ENCODE peak calls at places on chromosomes 12 and 14, in five cellular contexts. P is neuronal stem cell, J is H9, I is H1, G is trophoblast cell. K is an unnamed sample.
A peak's percentile ranks its signal among the peaks of the same experiment; 100 is the strongest.

GRCh38 chr14:51547260-51547659 is 104.5 kb upstream of the FRMD6 start:
- DNase-seq in P (no peak), J (no peak), I (no peak), G (peak; percentile 91), K (peak; percentile 99)

GRCh38 chr14:33959692-33960151 is 8.8 kb upstream of the EGLN3 start:
- DNase-seq in P (no peak), J (peak; percentile 61), I (no peak), G (peak; percentile 96), K (peak; percentile 9)

GRCh38 chr12:3137268-3137761 is 60.1 kb downstream of the TSPAN9 start:
- DNase-seq in P (no peak), J (peak; percentile 79), I (no peak), G (no peak), K (peak; percentile 67)

GRCh38 chr14:22524105-22524783 is 64.8 kb downstream of the DAD1 start:
- DNase-seq in P (no peak), J (no peak), I (no peak), G (no peak), K (no peak)

GRCh38 chr12:55955800-55956508 is 9.9 kb downstream of the PMEL start:
- DNase-seq in P (no peak), J (peak; percentile 58), I (no peak), G (peak; percentile 98), K (peak; percentile 56)

GRCh38 chr14:61752626-61753025 is 9.6 kb upstream of the SNAPC1 start:
- DNase-seq in P (no peak), J (no peak), I (no peak), G (peak; percentile 35), K (peak; percentile 50)

GRCh38 chr14:52348279-52348678 is 34.2 kb downstream of the PTGER2 start:
- DNase-seq in P (no peak), J (no peak), I (no peak), G (no peak), K (no peak)

GRCh38 chr12:108722992-108723766 is 8.1 kb downstream of the CORO1C start:
- DNase-seq in P (no peak), J (no peak), I (no peak), G (peak; percentile 78), K (peak; percentile 86)

GRCh38 chr14:69487226-69487625 is 2.7 kb downstream of the PLEKHD1 start:
- DNase-seq in P (peak; percentile 30), J (no peak), I (no peak), G (no peak), K (no peak)

GRCh38 chr12:57248934-57249742 is 1.8 kb downstream of the STAC3 start:
- DNase-seq in P (no peak), J (peak; percentile 36), I (no peak), G (no peak), K (no peak)

GRCh38 chr12:106954462-106955376 is 988 bp upstream of the TMEM263 start:
- DNase-seq in P (no peak), J (peak; percentile 43), I (no peak), G (no peak), K (no peak)

GRCh38 chr12:104605685-104606084 is 148.9 kb downstream of the CHST11 start:
- DNase-seq in P (no peak), J (peak; percentile 80), I (no peak), G (peak; percentile 79), K (peak; percentile 78)

GRCh38 chr12:52903855-52904508 is 894 bp downstream of the KRT8 start:
- DNase-seq in P (peak; percentile 56), J (peak; percentile 81), I (no peak), G (peak; percentile 70), K (peak; percentile 75)

GRCh38 chr12:66092559-66093269 is 37.8 kb downstream of the LLPH start:
- DNase-seq in P (no peak), J (no peak), I (no peak), G (peak; percentile 18), K (peak; percentile 21)

GRCh38 chr14:61147369-61147897 is 133.7 kb downstream of the TMEM30B start:
- DNase-seq in P (no peak), J (no peak), I (no peak), G (no peak), K (no peak)

GRCh38 chr14:80077262-80077661 is 134.0 kb downstream of the DIO2 start:
- DNase-seq in P (no peak), J (no peak), I (no peak), G (peak; percentile 3), K (no peak)

GRCh38 chr12:32301216-32301615 is 98.1 kb upstream of the FGD4 start:
- DNase-seq in P (no peak), J (no peak), I (no peak), G (no peak), K (peak; percentile 81)

GRCh38 chr14:76811561-76811960 is 1.1 kb downstream of the ANGEL1 start:
- DNase-seq in P (no peak), J (no peak), I (no peak), G (peak; percentile 33), K (peak; percentile 29)

GRCh38 chr12:6554168-6554989 is 1.5 kb downstream of the IFFO1 start:
- DNase-seq in P (peak; percentile 79), J (peak; percentile 96), I (no peak), G (peak; percentile 72), K (peak; percentile 87)

GRCh38 chr14:58477653-58478052 is 50.1 kb downstream of the KIAA0586 start:
- DNase-seq in P (no peak), J (no peak), I (no peak), G (no peak), K (no peak)

GRCh38 chr14:58476320-58476719 is 48.8 kb downstream of the KIAA0586 start:
- DNase-seq in P (no peak), J (no peak), I (no peak), G (no peak), K (no peak)

GRCh38 chr14:58479975-58480374 is 52.5 kb downstream of the KIAA0586 start:
- DNase-seq in P (no peak), J (no peak), I (no peak), G (no peak), K (no peak)
- H2BK12ac ChIP-seq in P (no peak overlapping the region), J (no peak overlapping the region), I (no peak overlapping the region), G (no peak overlapping the region), K (no peak overlapping the region)

DNA sequence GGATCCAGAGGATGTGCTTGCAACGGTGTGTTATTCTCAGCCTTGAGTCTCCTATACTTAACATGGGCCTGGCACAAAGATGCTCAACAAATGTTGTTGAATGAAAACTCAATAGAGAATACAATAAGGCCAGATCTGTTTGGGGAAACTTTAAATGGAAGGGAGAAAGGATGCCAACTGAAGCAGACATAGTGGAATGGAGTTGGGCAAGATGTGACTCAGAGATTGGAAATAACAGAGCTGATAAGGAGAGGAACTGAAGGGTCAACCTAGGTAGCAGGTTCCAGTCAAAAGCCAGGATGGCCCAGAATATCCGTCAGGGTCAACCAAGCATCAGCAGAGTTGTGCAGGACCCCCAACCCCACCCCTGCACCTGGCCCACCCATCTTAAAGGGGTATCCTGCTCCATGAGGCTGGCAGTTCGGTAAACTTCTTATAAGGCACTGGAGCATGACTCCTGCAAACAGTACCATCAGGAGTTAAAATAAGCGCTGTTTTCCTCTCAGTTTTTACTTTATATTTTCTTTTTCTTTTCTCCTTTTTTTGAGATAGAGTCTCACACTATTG is 1.0 kb upstream of the BCDIN3D start:
- DNase-seq in P (no peak), J (no peak), I (no peak), G (peak; percentile 77), K (no peak)
- H2AFZ ChIP-seq in P (peak overlapping the region; percentile 94), J (no peak overlapping the region), I (no peak overlapping the region), G (no peak overlapping the region), K (no peak overlapping the region)

DNA sequence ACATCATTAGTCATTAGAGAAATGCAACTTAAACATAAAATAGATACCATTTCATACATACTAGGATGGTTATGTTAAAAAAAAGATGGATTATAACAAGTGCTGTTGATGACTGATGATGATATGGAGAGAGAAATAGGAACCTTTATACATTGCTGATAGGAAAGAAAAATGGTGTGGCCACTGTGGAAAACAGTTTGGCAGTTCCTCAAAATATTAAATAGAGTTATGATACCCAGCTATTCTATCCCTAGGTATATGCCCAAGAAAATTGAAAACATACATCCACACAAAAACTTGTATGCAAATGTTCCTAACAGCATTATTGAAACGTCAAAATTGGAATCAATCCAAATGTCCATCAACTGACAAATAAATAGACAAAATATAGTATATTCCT is 170.1 kb downstream of the ADAMTS20 start:
- DNase-seq in P (no peak), J (no peak), I (no peak), G (no peak), K (no peak)
- H2BK12ac ChIP-seq in P (no peak overlapping the region), J (no peak overlapping the region), I (no peak overlapping the region), G (no peak overlapping the region), K (no peak overlapping the region)

DNA sequence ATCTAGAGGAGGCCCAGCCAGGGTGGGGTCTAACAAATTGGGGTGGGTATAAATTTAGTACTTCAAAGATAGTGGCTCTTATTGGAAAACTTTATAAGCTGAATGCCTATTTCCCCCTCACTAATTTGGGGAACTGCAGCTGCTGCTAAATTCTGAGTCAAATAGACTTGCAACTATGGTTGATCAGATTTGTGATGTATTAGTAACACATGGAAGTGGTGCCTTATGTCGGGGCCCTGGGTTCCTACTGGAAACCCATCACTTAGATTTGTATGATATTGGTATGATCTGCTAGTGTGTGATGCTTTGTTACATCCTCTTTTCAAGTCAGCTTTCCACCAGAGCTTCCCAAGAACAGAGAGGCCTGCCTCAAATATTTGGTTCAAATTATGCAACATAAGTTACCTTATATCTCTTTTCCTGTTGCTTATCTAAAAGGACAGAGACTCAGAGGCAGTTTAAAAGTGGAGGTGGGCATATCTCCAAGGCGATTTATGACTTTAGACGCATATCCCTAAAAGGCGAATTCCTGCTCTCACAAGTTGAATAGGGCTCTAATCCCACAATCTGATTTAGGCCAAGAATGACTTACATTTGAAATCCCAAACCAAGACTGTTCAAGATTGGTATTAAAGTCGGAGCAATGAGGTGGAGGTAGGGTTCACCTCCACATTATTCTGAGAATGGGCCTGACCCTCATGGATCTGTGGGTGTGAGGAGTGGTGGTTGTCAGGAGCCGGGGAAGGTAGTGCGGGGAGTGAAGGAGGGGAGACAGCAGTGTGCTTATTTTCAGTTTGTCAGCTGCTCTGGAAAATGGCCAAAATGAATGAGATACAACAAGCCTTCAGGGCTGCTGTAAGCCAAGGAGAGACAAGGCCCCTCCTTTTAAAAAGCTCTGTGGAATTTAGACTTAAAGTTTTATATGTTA is 425.8 kb downstream of the RAD51B start:
- DNase-seq in P (no peak), J (no peak), I (no peak), G (no peak), K (peak; percentile 60)
- H2AFZ ChIP-seq in P (no peak overlapping the region), J (no peak overlapping the region), I (no peak overlapping the region), G (no peak overlapping the region), K (no peak overlapping the region)

GRCh38 chr14:99134333-99135046 is 137.5 kb downstream of the BCL11B start:
- DNase-seq in P (no peak), J (no peak), I (no peak), G (no peak), K (no peak)
- H2BK12ac ChIP-seq in P (no peak overlapping the region), J (no peak overlapping the region), I (no peak overlapping the region), G (no peak overlapping the region), K (no peak overlapping the region)

GRCh38 chr12:98371419-98371818 is 144.0 kb upstream of the TMPO start:
- DNase-seq in P (no peak), J (no peak), I (no peak), G (no peak), K (peak; percentile 11)
- H2AFZ ChIP-seq in P (no peak overlapping the region), J (no peak overlapping the region), I (no peak overlapping the region), G (no peak overlapping the region), K (no peak overlapping the region)